ENCODE peak calls at places on chromosomes 12 and 14, in five cellular contexts. N is HCT116, Z is transverse colon, M is A549, K is heart left ventricle. O is an unnamed sample.

GRCh38 chr12:124904306-124905098 is 9.9 kb downstream of the UBC start:
- DNase-seq in M (peak; percentile 94), Z (peak; percentile 86), N (no peak), K (peak; percentile 89), O (peak; percentile 96)

GRCh38 chr12:129615001-129615400 is 288.8 kb downstream of the TMEM132D start:
- DNase-seq in K (no peak), Z (no peak), M (no peak), N (no peak), O (no peak)

GRCh38 chr12:108967869-108968540 is 52.9 kb downstream of the SVOP start:
- DNase-seq in M (peak; percentile 51), K (no peak), N (peak; percentile 40), Z (no peak), O (no peak)

GRCh38 chr14:100748403-100748802 is 21.7 kb downstream of the DLK1 start:
- DNase-seq in M (no peak), K (no peak), Z (no peak), N (no peak), O (no peak)

GRCh38 chr12:124168016-124168415 is 126.9 kb upstream of the RFLNA start:
- DNase-seq in K (no peak), N (no peak), M (no peak), Z (no peak), O (no peak)

GRCh38 chr12:108337235-108338223 is 1.6 kb downstream of the CMKLR1 start:
- DNase-seq in K (no peak), N (peak; percentile 21), M (peak; percentile 39), Z (no peak), O (no peak)

GRCh38 chr14:67738740-67739504 is 37.2 kb downstream of the RDH12 start:
- DNase-seq in K (no peak), N (peak; percentile 19), Z (peak; percentile 48), M (peak; percentile 93), O (peak; percentile 93)

GRCh38 chr12:64178122-64178521 is 44.0 kb downstream of the KICS2 start:
- DNase-seq in Z (no peak), K (no peak), N (no peak), M (no peak), O (no peak)

GRCh38 chr14:51095854-51096823 is 1.2 kb upstream of the TRIM9 start:
- DNase-seq in Z (peak; percentile 18), N (no peak), M (peak; percentile 19), K (no peak), O (no peak)

GRCh38 chr14:103391048-103391447 is 5.8 kb downstream of the MARK3 start:
- DNase-seq in M (peak; percentile 74), K (no peak), Z (peak; percentile 22), N (peak; percentile 48), O (no peak)

GRCh38 chr12:92094751-92095161 is 50.9 kb downstream of the BTG1 start:
- DNase-seq in Z (no peak), K (no peak), M (no peak), N (no peak), O (no peak)
- TF ChIP-seq CTCF in Z (no peak), K (no peak), M (no peak), N (no peak), O (no peak)

GRCh38 chr12:570237-570925 is 92.9 kb downstream of the NINJ2 start:
- DNase-seq in M (peak; percentile 93), N (peak; percentile 76), K (peak; percentile 91), Z (peak; percentile 85), O (no peak)
- TF ChIP-seq POLR2A in M (peak; percentile 53), N (peak; percentile 64), K (peak; percentile 55), Z (peak; percentile 79), O (peak; percentile 57)

GRCh38 chr14:75435473-75435872 is 7.7 kb downstream of the JDP2 start:
- DNase-seq in Z (no peak), N (no peak), M (no peak), K (no peak), O (no peak)
- H3K4me1 ChIP-seq in Z (peaks cover 48% of the 10 kb centered on the region), N (no peaks in the 10 kb centered on the region), M (peaks cover 17% of the 10 kb centered on the region), K (peaks cover 54% of the 10 kb centered on the region), O (peaks cover 97% of the 10 kb centered on the region)

GRCh38 chr14:95452176-95452889 is 64.1 kb downstream of the SYNE3 start:
- DNase-seq in M (peak; percentile 24), K (no peak), Z (no peak), N (no peak), O (no peak)
- TF ChIP-seq CTCF in M (peak; percentile 32), K (peak; percentile 9), Z (no peak), N (peak; percentile 74), O (peak; percentile 25)

GRCh38 chr12:6470375-6471163 is at the start of gene VAMP1:
- DNase-seq in K (peak; percentile 99), M (peak; percentile 98), N (peak; percentile 94), Z (peak; percentile 98), O (peak; percentile 100)
- TF ChIP-seq POLR2A in K (peak; percentile 100), M (peak; percentile 100), N (peak; percentile 99), Z (peak; percentile 99), O (peak; percentile 97)

O was measured in esophagus muscularis mucosa.